ENCODE peak calls at places on chromosomes 7 and 10, in five cellular contexts. Q is K562, R is GM12878, S is SK-N-SH, H is HL-60. I is an unnamed sample.

GRCh38 chr7:16318989-16319915 is 102.1 kb downstream of the CRPPA start:
- DNase-seq in Q (no peak), R (no peak), S (no peak), H (no peak), I (no peak)

GRCh38 chr10:67550838-67551402 is 145.1 kb downstream of the CTNNA3 start:
- DNase-seq in S (no peak), Q (no peak), R (no peak), H (no peak), I (no peak)

GRCh38 chr7:137337902-137338301 is 5.6 kb downstream of the PTN start:
- DNase-seq in S (no peak), Q (no peak), H (no peak), R (no peak), I (no peak)

GRCh38 chr7:43764039-43764789 is 5.7 kb downstream of the BLVRA start:
- DNase-seq in H (no peak), R (no peak), S (no peak), Q (peak; percentile 76), I (peak; percentile 58)

GRCh38 chr10:110643670-110644597 is at the start of gene RBM20:
- DNase-seq in R (no peak), S (peak; percentile 91), H (peak; percentile 8), Q (peak; percentile 59), I (no peak)

GRCh38 chr7:42071372-42072261 is 165.4 kb downstream of the GLI3 start:
- DNase-seq in Q (no peak), R (no peak), H (no peak), S (no peak), I (no peak)

GRCh38 chr10:60952067-60952845 is 8.3 kb upstream of the RHOBTB1 start:
- DNase-seq in S (no peak), Q (no peak), H (no peak), R (no peak), I (no peak)

GRCh38 chr10:83166344-83166743 is 973.0 kb upstream of the GHITM start:
- DNase-seq in H (no peak), S (peak; percentile 27), Q (no peak), R (no peak), I (no peak)

GRCh38 chr10:14184841-14185500 is 145.8 kb downstream of the FRMD4A start:
- DNase-seq in R (peak; percentile 72), S (no peak), Q (peak; percentile 65), H (no peak), I (peak; percentile 94)

GRCh38 chr7:83937930-83938329 is 256.7 kb downstream of the SEMA3A start:
- DNase-seq in H (no peak), Q (no peak), R (no peak), S (no peak), I (no peak)

GRCh38 chr7:129741743-129742213 is 130.3 kb downstream of the NRF1 start:
- DNase-seq in Q (no peak), H (peak; percentile 7), R (no peak), S (peak; percentile 61), I (no peak)

GRCh38 chr10:19493917-19494316 is 322.3 kb upstream of the PLXDC2 start:
- DNase-seq in S (no peak), Q (no peak), H (no peak), R (no peak), I (no peak)

DNA sequence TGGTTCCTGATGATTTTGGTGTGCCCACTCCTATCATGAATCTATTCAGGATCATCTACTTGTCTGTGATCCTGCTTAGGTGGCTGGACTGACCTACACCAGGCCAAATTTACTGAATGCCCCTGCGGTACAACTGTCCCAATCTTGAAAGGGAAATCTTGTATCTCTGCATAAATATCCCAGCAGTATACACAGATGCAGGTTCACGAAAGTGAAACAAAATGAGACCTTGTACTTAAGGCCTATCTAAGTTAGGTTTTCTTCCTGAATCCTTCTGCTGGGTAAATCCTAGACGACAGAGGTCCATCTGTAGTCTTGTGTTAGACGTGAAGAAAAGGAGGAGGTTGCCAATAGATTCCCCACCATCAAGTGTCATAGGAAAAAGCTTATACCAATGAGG is 85.5 kb upstream of the NOBOX start:
- DNase-seq in Q (no peak), R (no peak), H (no peak), S (no peak), I (no peak)
- TF ChIP-seq REST in Q (no peak), R (no peak), H (no peak), S (no peak), I (no peak)

GRCh38 chr10:48406204-48406603 is 99.7 kb downstream of the MAPK8 start:
- DNase-seq in S (no peak), H (peak; percentile 14), Q (peak; percentile 75), R (no peak), I (no peak)
- TF ChIP-seq GABPA in S (no peak), H (no peak), Q (peak; percentile 53), R (no peak), I (no peak)

DNA sequence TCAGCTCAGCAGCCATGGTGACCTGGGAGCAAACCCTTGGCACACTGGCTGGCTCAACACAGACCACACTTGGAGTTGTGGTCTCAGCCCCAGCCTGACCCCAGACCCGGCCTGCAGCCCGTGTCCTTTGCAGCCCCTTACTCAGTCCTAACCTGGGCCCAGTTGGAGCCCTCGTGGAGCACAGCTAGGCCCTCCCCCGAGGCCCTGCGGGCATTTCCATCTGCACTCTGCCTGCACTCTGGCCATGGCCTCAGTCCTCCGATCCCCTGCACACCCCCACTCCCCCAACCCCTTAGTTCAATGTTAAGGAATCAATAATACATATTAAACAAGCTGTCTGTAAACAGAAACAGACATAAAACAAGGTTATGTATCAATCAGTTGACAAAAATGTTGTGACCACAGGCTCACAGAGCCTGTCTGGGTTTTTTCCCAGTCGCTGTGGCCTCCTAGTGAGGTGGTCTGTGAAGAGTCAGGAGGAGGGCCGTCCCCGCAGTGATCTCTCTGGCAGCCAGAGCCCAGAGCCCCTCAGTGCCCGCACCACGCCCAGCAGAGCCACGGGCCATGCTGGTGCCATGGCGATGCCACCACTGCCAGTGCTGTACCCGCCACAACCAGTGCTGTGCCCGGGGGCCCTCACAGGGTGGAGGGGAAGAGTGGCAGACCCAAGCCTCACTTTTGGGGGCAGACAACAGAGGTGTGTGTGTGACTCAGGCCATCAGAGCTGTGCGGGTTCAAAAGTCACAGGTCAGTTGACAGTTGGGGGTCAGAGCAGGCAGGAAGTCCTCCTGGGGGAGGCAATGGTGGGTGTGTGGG is 25.5 kb downstream of the GHRHR start:
- DNase-seq in Q (no peak), R (no peak), H (no peak), S (peak; percentile 47), I (no peak)
- TF ChIP-seq REST in Q (no peak), R (no peak), H (no peak), S (no peak), I (no peak)

GRCh38 chr10:38027992-38028391 is 17.5 kb downstream of the ZNF33A start:
- DNase-seq in Q (no peak), S (no peak), R (no peak), H (no peak), I (no peak)

DNA sequence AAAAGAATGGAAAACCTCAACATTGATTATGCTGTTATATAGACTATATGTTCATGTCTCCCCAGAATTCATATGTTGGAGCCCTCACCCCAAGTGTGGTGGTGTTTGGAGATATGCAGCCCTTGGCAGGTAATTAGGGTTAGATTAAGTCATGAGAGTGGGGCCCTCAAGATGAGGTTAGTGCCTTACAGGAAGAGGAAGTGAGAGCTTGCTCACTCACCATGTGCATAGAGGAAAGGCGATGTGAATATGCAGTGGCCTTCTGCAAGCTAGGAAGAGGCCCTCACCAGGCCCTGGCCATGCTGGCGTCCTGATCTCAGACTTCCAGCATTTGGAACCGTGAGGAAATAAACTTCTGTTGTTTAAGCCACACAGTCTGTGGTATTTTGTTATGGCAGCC is 14.8 kb downstream of the ZNF33A start:
- DNase-seq in S (no peak), Q (no peak), H (peak; percentile 51), R (no peak), I (no peak)
- TF ChIP-seq GABPA in S (no peak), Q (no peak), H (no peak), R (no peak), I (no peak)

GRCh38 chr7:86939197-86939814 is 120.1 kb downstream of the ELAPOR2 start:
- DNase-seq in S (peak; percentile 36), Q (peak; percentile 42), H (peak; percentile 36), R (peak; percentile 40), I (peak; percentile 67)
- TF ChIP-seq REST in S (no peak), Q (no peak), H (no peak), R (no peak), I (no peak)

GRCh38 chr7:5638994-5639393 is 142.5 kb downstream of the RNF216 start:
- DNase-seq in R (no peak), H (no peak), S (no peak), Q (peak; percentile 26), I (no peak)

GRCh38 chr7:5637415-5637814 is 144.0 kb downstream of the RNF216 start:
- DNase-seq in H (no peak), R (no peak), S (no peak), Q (no peak), I (no peak)

GRCh38 chr7:5646846-5647245 is 134.6 kb downstream of the RNF216 start:
- DNase-seq in Q (no peak), S (no peak), R (no peak), H (no peak), I (no peak)

GRCh38 chr7:5647816-5648215 is 133.6 kb downstream of the RNF216 start:
- DNase-seq in H (no peak), S (no peak), Q (no peak), R (no peak), I (no peak)

DNA sequence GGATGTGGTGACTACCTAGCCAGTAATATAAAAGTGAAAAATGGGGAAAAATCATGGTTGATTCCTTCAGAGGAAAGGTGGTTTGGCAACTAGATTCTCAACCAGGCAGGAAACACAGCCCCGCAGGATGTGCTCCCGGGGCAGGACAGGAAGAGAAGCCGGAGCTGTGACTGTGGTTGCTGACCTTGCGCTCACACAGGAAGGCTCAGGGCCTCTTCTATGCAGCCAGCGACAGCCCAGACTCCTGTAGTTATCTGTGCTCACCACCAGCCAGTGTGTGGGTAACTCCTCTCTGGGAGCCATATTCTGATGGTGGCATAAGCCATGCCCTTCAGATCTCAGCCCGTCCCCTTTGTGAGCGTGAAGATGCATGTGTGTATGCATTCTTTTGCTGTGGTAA is 138.2 kb downstream of the RNF216 start:
- DNase-seq in H (peak; percentile 35), R (no peak), Q (no peak), S (no peak), I (no peak)
- TF ChIP-seq GABPA in H (no peak), R (no peak), Q (peak; percentile 46), S (peak; percentile 19), I (no peak)

DNA sequence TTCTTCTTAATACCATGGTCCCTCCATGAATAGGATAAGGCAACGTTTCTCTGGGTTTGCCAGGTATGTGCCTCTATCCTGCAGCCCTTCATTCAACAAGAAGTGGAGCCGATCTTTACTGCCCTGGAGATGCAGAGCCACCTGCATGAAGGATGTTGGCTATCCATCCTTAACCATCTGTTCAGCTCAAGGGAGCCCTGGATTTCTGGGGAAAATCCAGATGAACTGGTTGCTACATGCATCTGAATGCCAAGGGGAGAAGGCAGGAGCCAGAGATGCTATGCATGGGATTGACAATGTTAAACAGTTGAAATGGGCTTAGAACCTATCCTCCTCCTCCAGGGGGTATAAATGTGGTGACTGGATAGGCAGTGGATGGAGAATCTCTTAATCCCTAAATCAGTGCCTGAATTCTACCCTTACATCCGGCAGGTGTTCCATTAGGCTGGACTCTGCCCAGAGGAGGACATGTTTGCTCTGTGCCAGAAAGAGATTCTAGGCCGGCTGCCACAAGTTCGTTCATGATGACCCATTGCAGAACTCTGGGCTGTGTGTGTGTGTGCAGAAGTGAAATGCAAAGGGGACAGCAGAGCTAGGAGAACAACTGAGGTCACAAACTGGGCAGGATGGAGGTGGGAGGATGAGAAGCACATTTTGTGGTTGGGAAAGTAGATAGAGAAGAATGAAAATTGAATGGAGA is 15.6 kb downstream of the CPED1 start:
- DNase-seq in R (no peak), H (no peak), S (no peak), Q (no peak), I (no peak)
- TF ChIP-seq REST in R (no peak), H (no peak), S (no peak), Q (no peak), I (no peak)

I was measured in HepG2.